ENCODE peak calls at places on chromosomes 2 and 18, in five cellular contexts. One of them, this sample, is unnamed.

GRCh38 chr2:199458017-199458805 is 472 bp upstream of the SATB2 start:
- DNase-seq in H1: no peak
- DNase-seq in mesenchymal stem cell: no peak
- DNase-seq in H9: peak; percentile 64
- DNase-seq in neuronal stem cell: peak; percentile 41
- DNase-seq in this sample: peak; percentile 13

GRCh38 chr18:12291161-12291560 is 16.9 kb upstream of the TUBB6 start:
- DNase-seq in H9: no peak
- DNase-seq in neuronal stem cell: no peak
- DNase-seq in H1: no peak
- DNase-seq in mesenchymal stem cell: no peak
- DNase-seq in this sample: no peak

GRCh38 chr2:237306787-237307170 is 107.2 kb downstream of the COL6A3 start:
- DNase-seq in H1: no peak
- DNase-seq in mesenchymal stem cell: no peak
- DNase-seq in H9: no peak
- DNase-seq in neuronal stem cell: no peak
- DNase-seq in this sample: no peak

GRCh38 chr2:53633441-53633840 is 134.2 kb upstream of the CHAC2 start:
- DNase-seq in neuronal stem cell: no peak
- DNase-seq in mesenchymal stem cell: peak; percentile 17
- DNase-seq in H1: no peak
- DNase-seq in H9: no peak
- DNase-seq in this sample: peak; percentile 85

GRCh38 chr2:74867841-74868658 is 34.1 kb downstream of the HK2 start:
- DNase-seq in H1: no peak
- DNase-seq in H9: no peak
- DNase-seq in neuronal stem cell: no peak
- DNase-seq in mesenchymal stem cell: peak; percentile 90
- DNase-seq in this sample: no peak

GRCh38 chr2:187470698-187471097 is 22.6 kb upstream of the CALCRL start:
- DNase-seq in H1: no peak
- DNase-seq in mesenchymal stem cell: no peak
- DNase-seq in H9: no peak
- DNase-seq in neuronal stem cell: no peak
- DNase-seq in this sample: peak; percentile 20

GRCh38 chr2:10584843-10585475 is 104.8 kb downstream of the NOL10 start:
- DNase-seq in H9: no peak
- DNase-seq in mesenchymal stem cell: peak; percentile 97
- DNase-seq in H1: no peak
- DNase-seq in neuronal stem cell: peak; percentile 40
- DNase-seq in this sample: peak; percentile 16

GRCh38 chr2:173990970-173991819 is 26.0 kb upstream of the SP3 start:
- DNase-seq in H9: no peak
- DNase-seq in mesenchymal stem cell: no peak
- DNase-seq in H1: no peak
- DNase-seq in neuronal stem cell: no peak
- DNase-seq in this sample: no peak

GRCh38 chr2:224885836-224886547 is 156.3 kb downstream of the DOCK10 start:
- DNase-seq in H1: no peak
- DNase-seq in H9: no peak
- DNase-seq in mesenchymal stem cell: peak; percentile 79
- DNase-seq in neuronal stem cell: no peak
- DNase-seq in this sample: peak; percentile 77

GRCh38 chr2:231666171-231667095 is 41.9 kb upstream of the PTMA start:
- DNase-seq in mesenchymal stem cell: peak; percentile 96
- DNase-seq in H1: peak; percentile 94
- DNase-seq in H9: peak; percentile 97
- DNase-seq in neuronal stem cell: no peak
- DNase-seq in this sample: peak; percentile 99

GRCh38 chr2:111155610-111156009 is 34.9 kb downstream of the BCL2L11 start:
- DNase-seq in H9: no peak
- DNase-seq in neuronal stem cell: no peak
- DNase-seq in H1: no peak
- DNase-seq in mesenchymal stem cell: no peak
- DNase-seq in this sample: no peak

GRCh38 chr2:100279586-100280534 is 42.4 kb downstream of the LONRF2 start:
- DNase-seq in H1: no peak
- DNase-seq in H9: peak; percentile 19
- DNase-seq in neuronal stem cell: no peak
- DNase-seq in mesenchymal stem cell: no peak
- DNase-seq in this sample: no peak

GRCh38 chr2:197209742-197210408 is 100.7 kb downstream of the ANKRD44 start:
- DNase-seq in H9: no peak
- DNase-seq in H1: no peak
- DNase-seq in mesenchymal stem cell: no peak
- DNase-seq in neuronal stem cell: no peak
- DNase-seq in this sample: peak; percentile 24

GRCh38 chr2:239308696-239309397 is 92.0 kb downstream of the HDAC4 start:
- DNase-seq in H1: no peak
- DNase-seq in H9: peak; percentile 28
- DNase-seq in neuronal stem cell: no peak
- DNase-seq in mesenchymal stem cell: peak; percentile 40
- DNase-seq in this sample: no peak

GRCh38 chr2:22673501-22673900 is 711.5 kb upstream of the KLHL29 start:
- DNase-seq in mesenchymal stem cell: no peak
- DNase-seq in H1: no peak
- DNase-seq in neuronal stem cell: no peak
- DNase-seq in H9: no peak
- DNase-seq in this sample: no peak

GRCh38 chr2:155958834-155959233 is 373.7 kb downstream of the NR4A2 start:
- DNase-seq in neuronal stem cell: no peak
- DNase-seq in H1: no peak
- DNase-seq in mesenchymal stem cell: no peak
- DNase-seq in H9: no peak
- DNase-seq in this sample: no peak

GRCh38 chr2:109110185-109110584 is 18.8 kb upstream of the SH3RF3 start:
- DNase-seq in neuronal stem cell: no peak
- DNase-seq in H9: no peak
- DNase-seq in H1: no peak
- DNase-seq in mesenchymal stem cell: no peak
- DNase-seq in this sample: no peak

GRCh38 chr2:156697906-156698305 is 261.7 kb downstream of the GPD2 start:
- DNase-seq in H9: no peak
- DNase-seq in neuronal stem cell: no peak
- DNase-seq in H1: no peak
- DNase-seq in mesenchymal stem cell: no peak
- DNase-seq in this sample: peak; percentile 60

GRCh38 chr2:165016772-165017411 is 61.6 kb upstream of the SLC38A11 start:
- DNase-seq in neuronal stem cell: peak; percentile 33
- DNase-seq in mesenchymal stem cell: peak; percentile 80
- DNase-seq in H9: peak; percentile 46
- DNase-seq in H1: no peak
- DNase-seq in this sample: peak; percentile 72

GRCh38 chr2:40445467-40445866 is 6.4 kb downstream of the SLC8A1 start:
- DNase-seq in H1: no peak
- DNase-seq in mesenchymal stem cell: no peak
- DNase-seq in H9: no peak
- DNase-seq in neuronal stem cell: no peak
- DNase-seq in this sample: no peak

GRCh38 chr2:72940786-72941185 is 23.5 kb downstream of the EMX1 start:
- DNase-seq in H9: no peak
- DNase-seq in H1: no peak
- DNase-seq in mesenchymal stem cell: peak; percentile 36
- DNase-seq in neuronal stem cell: no peak
- DNase-seq in this sample: no peak

GRCh38 chr2:147648471-147648870 is 196.4 kb upstream of the ACVR2A start:
- DNase-seq in H1: no peak
- DNase-seq in H9: no peak
- DNase-seq in mesenchymal stem cell: no peak
- DNase-seq in neuronal stem cell: no peak
- DNase-seq in this sample: no peak

GRCh38 chr2:148565272-148565894 is 79.2 kb upstream of the EPC2 start:
- DNase-seq in H9: no peak
- DNase-seq in neuronal stem cell: no peak
- DNase-seq in H1: no peak
- DNase-seq in mesenchymal stem cell: peak; percentile 11
- DNase-seq in this sample: no peak

GRCh38 chr2:136135924-136136906 is 18.3 kb upstream of the CXCR4 start:
- DNase-seq in H9: no peak
- DNase-seq in mesenchymal stem cell: no peak
- DNase-seq in neuronal stem cell: no peak
- DNase-seq in H1: no peak
- DNase-seq in this sample: no peak

GRCh38 chr2:224449212-224450147 is 47.6 kb upstream of the FAM124B start:
- DNase-seq in mesenchymal stem cell: peak; percentile 34
- DNase-seq in H9: no peak
- DNase-seq in neuronal stem cell: no peak
- DNase-seq in H1: no peak
- DNase-seq in this sample: peak; percentile 48

GRCh38 chr2:159030674-159031380 is 62.4 kb downstream of the TANC1 start:
- DNase-seq in mesenchymal stem cell: peak; percentile 90
- DNase-seq in H9: peak; percentile 55
- DNase-seq in H1: peak; percentile 43
- DNase-seq in neuronal stem cell: peak; percentile 37
- DNase-seq in this sample: peak; percentile 72

GRCh38 chr2:159034728-159035127 is 66.3 kb downstream of the TANC1 start:
- DNase-seq in neuronal stem cell: no peak
- DNase-seq in mesenchymal stem cell: no peak
- DNase-seq in H9: no peak
- DNase-seq in H1: no peak
- DNase-seq in this sample: no peak

GRCh38 chr2:159032580-159032979 is 64.1 kb downstream of the TANC1 start:
- DNase-seq in H9: no peak
- DNase-seq in H1: no peak
- DNase-seq in neuronal stem cell: no peak
- DNase-seq in mesenchymal stem cell: no peak
- DNase-seq in this sample: no peak

GRCh38 chr2:159032156-159032555 is 63.7 kb downstream of the TANC1 start:
- DNase-seq in H1: no peak
- DNase-seq in neuronal stem cell: no peak
- DNase-seq in H9: no peak
- DNase-seq in mesenchymal stem cell: no peak
- DNase-seq in this sample: no peak

GRCh38 chr2:159035790-159036411 is 67.5 kb downstream of the TANC1 start:
- DNase-seq in H9: peak; percentile 82
- DNase-seq in H1: peak; percentile 58
- DNase-seq in mesenchymal stem cell: peak; percentile 59
- DNase-seq in neuronal stem cell: no peak
- DNase-seq in this sample: peak; percentile 79
- H2BK12ac ChIP-seq in H9: no peak overlapping the region
- H2BK12ac ChIP-seq in H1: no peak overlapping the region
- H2BK12ac ChIP-seq in mesenchymal stem cell: no peak overlapping the region
- H2BK12ac ChIP-seq in neuronal stem cell: no peak overlapping the region
- H2BK12ac ChIP-seq in this sample: peak overlapping the region; percentile 97

GRCh38 chr2:217706513-217706912 is 296.3 kb downstream of the TNS1 start:
- DNase-seq in H1: no peak
- DNase-seq in mesenchymal stem cell: no peak
- DNase-seq in neuronal stem cell: no peak
- DNase-seq in H9: no peak
- DNase-seq in this sample: no peak
- H3K14ac ChIP-seq in H1: no peak overlapping the region
- H3K14ac ChIP-seq in mesenchymal stem cell: no peak overlapping the region
- H3K14ac ChIP-seq in neuronal stem cell: no peak overlapping the region
- H3K14ac ChIP-seq in H9: no peak overlapping the region
- H3K14ac ChIP-seq in this sample: peak overlapping the region; percentile 30

GRCh38 chr2:230417436-230417835 is 1.4 kb downstream of the SP100 start:
- DNase-seq in H1: no peak
- DNase-seq in H9: no peak
- DNase-seq in mesenchymal stem cell: no peak
- DNase-seq in neuronal stem cell: no peak
- DNase-seq in this sample: no peak
- H3K9ac ChIP-seq in H1: no peak overlapping the region
- H3K9ac ChIP-seq in H9: no peak overlapping the region
- H3K9ac ChIP-seq in mesenchymal stem cell: peak overlapping the region; percentile 98
- H3K9ac ChIP-seq in neuronal stem cell: no peak overlapping the region
- H3K9ac ChIP-seq in this sample: no peak overlapping the region

DNA sequence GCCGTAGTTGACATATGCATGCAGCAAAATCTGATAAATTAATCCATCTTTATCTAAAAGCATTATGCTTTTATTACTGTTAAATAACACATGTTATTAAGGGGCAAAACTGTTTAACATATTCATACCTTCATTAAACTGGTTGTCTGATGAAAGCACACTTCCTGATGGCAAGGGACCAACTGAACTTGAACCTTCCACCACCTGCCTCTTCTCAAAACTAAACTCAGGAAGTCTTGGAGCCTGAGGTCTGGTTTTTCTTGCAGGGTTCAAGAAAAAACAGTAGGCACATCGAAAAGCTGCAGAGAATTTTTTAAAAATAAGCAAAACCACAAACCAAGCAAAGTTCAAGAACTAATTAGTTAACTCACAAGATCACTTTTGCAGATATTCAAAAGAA is 64.9 kb downstream of the LNPK start:
- DNase-seq in H1: no peak
- DNase-seq in neuronal stem cell: no peak
- DNase-seq in H9: no peak
- DNase-seq in mesenchymal stem cell: no peak
- DNase-seq in this sample: no peak
- H2BK12ac ChIP-seq in H1: no peak overlapping the region
- H2BK12ac ChIP-seq in neuronal stem cell: no peak overlapping the region
- H2BK12ac ChIP-seq in H9: no peak overlapping the region
- H2BK12ac ChIP-seq in mesenchymal stem cell: no peak overlapping the region
- H2BK12ac ChIP-seq in this sample: no peak overlapping the region

GRCh38 chr2:219571311-219572236 is at the start of gene OBSL1:
- DNase-seq in mesenchymal stem cell: peak; percentile 73
- DNase-seq in H1: no peak
- DNase-seq in H9: peak; percentile 94
- DNase-seq in neuronal stem cell: peak; percentile 73
- DNase-seq in this sample: peak; percentile 98
- H3K14ac ChIP-seq in mesenchymal stem cell: peak within 1 kb of the TSS; percentile 17
- H3K14ac ChIP-seq in H1: no peak within 1 kb of the TSS
- H3K14ac ChIP-seq in H9: peak within 1 kb of the TSS; percentile 40
- H3K14ac ChIP-seq in neuronal stem cell: peak within 1 kb of the TSS; percentile 99
- H3K14ac ChIP-seq in this sample: peak within 1 kb of the TSS; percentile 100

GRCh38 chr2:158969717-158970521 is 1.5 kb downstream of the TANC1 start:
- DNase-seq in H9: peak; percentile 53
- DNase-seq in H1: no peak
- DNase-seq in neuronal stem cell: peak; percentile 21
- DNase-seq in mesenchymal stem cell: peak; percentile 53
- DNase-seq in this sample: peak; percentile 39

GRCh38 chr2:158975271-158975921 is 7.0 kb downstream of the TANC1 start:
- DNase-seq in mesenchymal stem cell: no peak
- DNase-seq in neuronal stem cell: no peak
- DNase-seq in H1: no peak
- DNase-seq in H9: no peak
- DNase-seq in this sample: no peak

GRCh38 chr2:158973111-158973510 is 4.7 kb downstream of the TANC1 start:
- DNase-seq in H1: no peak
- DNase-seq in mesenchymal stem cell: no peak
- DNase-seq in neuronal stem cell: no peak
- DNase-seq in H9: no peak
- DNase-seq in this sample: no peak

GRCh38 chr2:158970522-158970855 is 2.0 kb downstream of the TANC1 start:
- DNase-seq in H1: no peak
- DNase-seq in H9: no peak
- DNase-seq in mesenchymal stem cell: no peak
- DNase-seq in neuronal stem cell: no peak
- DNase-seq in this sample: no peak

DNA sequence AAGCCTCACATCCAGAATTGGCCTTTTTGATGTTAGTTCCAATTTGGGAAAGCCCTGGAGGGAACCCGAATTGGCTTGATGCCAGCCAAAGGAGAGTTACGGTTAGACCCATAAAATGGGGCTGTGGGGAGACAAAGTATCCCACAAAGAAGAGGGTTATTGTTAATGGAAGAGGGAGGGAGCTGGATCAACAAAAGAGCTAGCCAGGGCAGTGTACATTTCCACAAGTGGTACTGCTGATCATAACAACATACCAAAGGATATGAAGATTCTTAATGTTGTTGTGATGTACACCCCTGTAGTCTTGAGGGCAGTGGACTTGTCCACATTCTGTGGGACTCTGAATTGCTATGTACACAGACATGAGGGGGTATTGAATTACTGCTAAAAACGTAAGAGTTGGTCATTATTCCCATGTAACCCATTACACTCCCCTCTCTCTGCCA is 5.1 kb downstream of the TANC1 start:
- DNase-seq in mesenchymal stem cell: no peak
- DNase-seq in neuronal stem cell: no peak
- DNase-seq in H1: no peak
- DNase-seq in H9: no peak
- DNase-seq in this sample: no peak
- H3K9ac ChIP-seq in mesenchymal stem cell: no peak overlapping the region
- H3K9ac ChIP-seq in neuronal stem cell: no peak overlapping the region
- H3K9ac ChIP-seq in H1: no peak overlapping the region
- H3K9ac ChIP-seq in H9: no peak overlapping the region
- H3K9ac ChIP-seq in this sample: no peak overlapping the region